ENCODE peak calls at places on chromosomes 2 and 18, in four cellular contexts. O is IMR-90, V is HepG2, I is K562. Z is an unnamed sample.

GRCh38 chr2:41900299-41900698 is 147.5 kb upstream of the PKDCC start:
- DNase-seq in O (peak), V (no peak), I (no peak), Z (no peak)

GRCh38 chr18:39037925-39038324 is 1472.3 kb upstream of the CELF4 start:
- DNase-seq in V (no peak), I (no peak), O (no peak), Z (no peak)

GRCh38 chr2:180456811-180457210 is 449.7 kb upstream of the CWC22 start:
- DNase-seq in O (no peak), I (no peak), V (no peak), Z (no peak)

GRCh38 chr2:218260742-218261423 is at the start of gene GPBAR1:
- DNase-seq in I (no peak), V (peak), O (no peak), Z (no peak)

GRCh38 chr2:10412380-10412779 is 35.7 kb downstream of the ODC1 start:
- DNase-seq in I (peak), V (peak), O (peak), Z (peak)

GRCh38 chr18:10057808-10058791 is 144.3 kb downstream of the VAPA start:
- DNase-seq in I (no peak), O (peak), V (no peak), Z (peak)

GRCh38 chr2:39881948-39882347 is 102.9 kb upstream of the THUMPD2 start:
- DNase-seq in V (no peak), O (no peak), I (no peak), Z (no peak)

GRCh38 chr2:201618744-201619654 is 24.3 kb downstream of the TMEM237 start:
- DNase-seq in I (peak), V (no peak), O (peak), Z (no peak)

GRCh38 chr2:12714391-12715221 is 2.1 kb upstream of the TRIB2 start:
- DNase-seq in O (peak), V (no peak), I (no peak), Z (no peak)

GRCh38 chr2:100813527-100813926 is 6.4 kb upstream of the NPAS2 start:
- DNase-seq in O (peak), V (no peak), I (no peak), Z (no peak)

GRCh38 chr18:9418047-9418690 is 57.1 kb upstream of the RALBP1 start:
- DNase-seq in I (no peak), V (no peak), O (no peak), Z (no peak)

GRCh38 chr2:38182518-38183013 is 106.6 kb upstream of the CYP1B1 start:
- DNase-seq in V (no peak), I (no peak), O (no peak), Z (no peak)

GRCh38 chr2:231518771-231519170 is 11.5 kb downstream of the NMUR1 start:
- DNase-seq in O (no peak), I (no peak), V (no peak), Z (no peak)

GRCh38 chr2:224127871-224128501 is 88.9 kb upstream of the SERPINE2 start:
- DNase-seq in O (peak), V (no peak), I (no peak), Z (no peak)

GRCh38 chr2:234289789-234290188 is 207.1 kb downstream of the ARL4C start:
- DNase-seq in O (peak), I (no peak), V (no peak), Z (peak)

GRCh38 chr2:27752551-27753237 is 18.8 kb upstream of the MRPL33 start:
- DNase-seq in O (no peak), V (peak), I (peak), Z (no peak)

GRCh38 chr2:85902496-85902895 is 13.7 kb upstream of the ST3GAL5 start:
- DNase-seq in V (no peak), O (peak), I (no peak), Z (no peak)

GRCh38 chr2:189168876-189169499 is 10.6 kb downstream of the COL5A2 start:
- DNase-seq in V (no peak), O (no peak), I (no peak), Z (no peak)

GRCh38 chr2:9236867-9237266 is 30.3 kb downstream of the ASAP2 start:
- DNase-seq in V (no peak), O (no peak), I (no peak), Z (no peak)

GRCh38 chr2:114543106-114543806 is 100.8 kb downstream of the DPP10 start:
- DNase-seq in V (peak), O (no peak), I (no peak), Z (peak)

GRCh38 chr18:48887294-48887904 is 63.4 kb downstream of the SMAD7 start:
- DNase-seq in V (no peak), I (no peak), O (no peak), Z (no peak)

GRCh38 chr18:13608791-13609552 is 117.4 kb downstream of the FAM210A start:
- DNase-seq in O (no peak), I (no peak), V (no peak), Z (no peak)

GRCh38 chr2:40451926-40452605 is at the start of gene SLC8A1:
- DNase-seq in O (peak), V (no peak), I (no peak), Z (peak)

GRCh38 chr2:610465-610864 is 66.7 kb downstream of the TMEM18 start:
- DNase-seq in V (no peak), I (no peak), O (no peak), Z (no peak)

GRCh38 chr2:43180901-43181300 is 45.5 kb downstream of the ZFP36L2 start:
- DNase-seq in I (no peak), O (no peak), V (no peak), Z (no peak)

GRCh38 chr2:45551862-45552261 is 59.2 kb downstream of the SRBD1 start:
- DNase-seq in V (no peak), I (no peak), O (no peak), Z (no peak)

GRCh38 chr2:70012887-70013286 is 51.5 kb upstream of the ASPRV1 start:
- DNase-seq in V (no peak), O (no peak), I (no peak), Z (no peak)

GRCh38 chr2:73239776-73240175 is 5.7 kb downstream of the CCT7 start:
- DNase-seq in V (no peak), I (no peak), O (peak), Z (no peak)
- TF ChIP-seq MAZ in V (no peak), I (no peak), O (no peak), Z (no peak)

GRCh38 chr2:238523158-238524110 is 96.7 kb downstream of the ASB1 start:
- DNase-seq in O (peak), V (peak), I (no peak), Z (no peak)

GRCh38 chr2:238525990-238526389 is 99.3 kb downstream of the ASB1 start:
- DNase-seq in V (no peak), I (no peak), O (no peak), Z (no peak)

GRCh38 chr2:238524584-238524983 is 97.9 kb downstream of the ASB1 start:
- DNase-seq in O (no peak), V (no peak), I (no peak), Z (no peak)

GRCh38 chr2:238527565-238527964 is 100.8 kb downstream of the ASB1 start:
- DNase-seq in V (no peak), O (peak), I (no peak), Z (no peak)

DNA sequence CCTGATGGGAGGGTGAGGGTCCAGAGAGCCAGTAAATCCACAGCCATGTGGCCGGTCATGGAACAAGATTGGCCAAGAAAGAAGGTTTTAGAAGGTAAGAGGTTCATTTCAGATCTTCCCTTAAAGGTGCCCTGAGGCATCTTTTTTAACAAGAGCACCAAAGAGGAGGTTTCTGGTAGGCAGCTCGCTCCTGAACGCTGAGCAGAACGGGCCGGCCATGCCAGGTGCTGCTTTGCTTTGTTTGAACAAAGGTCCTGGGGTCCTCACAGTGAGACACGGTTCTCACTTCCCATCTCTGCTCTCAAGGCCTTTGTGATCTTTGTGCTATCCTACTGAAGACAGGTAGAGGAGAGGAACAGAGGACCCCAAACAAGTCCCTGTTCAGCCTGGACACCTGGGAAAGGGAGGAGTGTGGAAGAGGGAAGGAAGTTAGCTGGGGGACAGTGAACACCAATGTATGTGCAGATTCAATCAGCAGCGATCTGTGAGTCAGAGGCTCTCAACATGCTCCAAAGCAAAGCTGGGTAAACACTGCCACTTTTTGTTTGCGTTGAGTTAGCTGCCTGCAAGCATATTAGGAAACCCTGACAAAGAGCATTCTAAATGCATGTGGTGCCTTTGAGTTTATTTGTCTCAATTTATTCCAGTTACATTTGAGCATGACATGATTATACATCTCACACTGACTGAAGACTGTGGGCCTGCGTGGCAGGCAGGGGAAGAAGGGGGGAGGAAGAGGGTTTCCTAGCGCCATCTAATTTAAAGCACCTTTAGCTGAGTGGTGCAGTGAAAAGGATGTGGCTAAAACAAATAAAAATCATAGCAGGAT is 102.4 kb downstream of the ASB1 start:
- DNase-seq in V (peak), O (peak), I (no peak), Z (peak)
- TF ChIP-seq MAZ in V (no peak), O (no peak), I (no peak), Z (no peak)

DNA sequence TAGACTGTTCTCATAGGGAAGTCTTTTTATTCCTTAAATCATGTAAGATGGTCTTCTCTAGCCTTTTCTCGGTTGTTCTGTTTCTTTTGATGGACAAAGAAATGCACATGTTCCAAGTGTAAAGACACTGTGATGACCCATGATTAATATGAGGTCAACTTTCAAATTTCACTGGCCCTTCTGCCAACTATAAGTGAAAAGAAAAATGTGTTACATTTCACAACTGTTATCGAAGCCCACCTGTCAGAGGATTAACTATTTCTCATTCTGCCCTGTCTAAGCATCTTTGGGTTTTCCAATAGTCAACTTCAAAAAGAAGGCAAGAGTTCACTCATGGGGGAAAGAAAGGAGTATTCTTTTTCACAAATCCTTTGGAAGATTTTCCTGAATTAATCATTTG is 3.3 kb downstream of the RDH14 start:
- DNase-seq in I (no peak), O (no peak), V (no peak), Z (no peak)
- TF ChIP-seq MAZ in I (no peak), O (no peak), V (no peak), Z (no peak)

DNA sequence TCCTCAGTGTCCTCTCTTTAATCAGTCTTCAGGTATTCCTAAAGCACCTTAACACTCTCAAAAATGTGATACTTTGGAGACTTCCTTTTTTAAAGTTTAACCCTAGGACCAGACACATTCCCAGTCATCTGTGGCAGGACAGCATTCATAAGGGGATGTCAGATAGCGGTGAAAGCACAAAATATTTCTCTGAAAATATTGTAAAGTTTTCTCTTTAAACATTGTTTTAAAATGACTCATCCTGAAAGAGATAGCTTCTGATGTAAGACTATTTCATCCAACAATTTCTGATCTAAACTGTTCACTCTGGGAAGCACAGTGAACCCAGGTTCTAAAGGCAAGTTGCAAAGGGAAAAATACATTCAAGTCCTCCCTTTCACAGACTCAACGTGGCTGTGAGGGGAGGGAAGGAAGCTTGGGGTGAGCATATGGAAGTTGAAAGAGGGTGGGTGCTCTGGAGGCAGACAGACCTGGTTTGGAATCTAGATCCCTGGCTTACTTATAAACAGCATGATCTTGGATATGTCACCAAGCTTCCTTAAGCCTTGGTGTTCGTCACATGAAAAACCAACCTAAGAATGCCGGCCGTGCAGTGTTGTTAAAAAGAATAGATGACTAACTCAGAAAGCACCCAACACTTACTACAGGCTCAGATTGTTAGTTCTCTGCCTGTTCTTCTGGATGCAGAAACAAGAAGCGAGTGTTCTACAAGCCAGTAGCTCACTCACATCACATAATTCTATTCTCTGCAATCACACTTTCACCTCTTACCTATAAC is 12.1 kb downstream of the GALNT14 start:
- DNase-seq in V (no peak), I (no peak), O (no peak), Z (peak)
- TF ChIP-seq MAZ in V (no peak), I (no peak), O (no peak), Z (no peak)

GRCh38 chr2:240922982-240923537 is 16.9 kb downstream of the CROCC2 start:
- DNase-seq in I (no peak), O (no peak), V (no peak), Z (no peak)
- TF ChIP-seq MAZ in I (no peak), O (no peak), V (no peak), Z (no peak)

Z was measured in A549.